ENCODE peak calls at places on chromosomes 12 and 14, in nine cellular contexts. U is neural progenitor cell, X is G401, N is epithelial cell of prostate, S is endothelial cell, E is HAP-1, P is IMR-90, J is pancreas, B is uterus. W is an unnamed sample.
A peak's percentile ranks its signal among the peaks of the same experiment; 100 is the strongest.

GRCh38 chr12:1518763-1519516 is 75.4 kb downstream of the FBXL14 start:
- DNase-seq in U (no peak), X (no peak), N (peak; percentile 87), S (no peak), E (no peak), P (peak; percentile 91), J (no peak), B (no peak), W (no peak)

GRCh38 chr14:39956372-39956771 is 524.1 kb upstream of the FBXO33 start:
- DNase-seq in U (no peak), X (no peak), N (no peak), S (no peak), E (no peak), P (no peak), J (no peak), B (no peak), W (no peak)

GRCh38 chr14:70894868-70895267 is 12.4 kb upstream of the PCNX1 start:
- DNase-seq in U (no peak), X (no peak), N (peak; percentile 40), S (no peak), E (no peak), P (peak; percentile 59), J (no peak), B (no peak), W (no peak)

GRCh38 chr12:42819801-42820200 is 230.3 kb upstream of the PRICKLE1 start:
- DNase-seq in U (no peak), X (no peak), N (no peak), S (no peak), E (peak; percentile 20), P (no peak), J (no peak), B (no peak), W (no peak)

GRCh38 chr14:60637490-60638452 is 11.5 kb downstream of the SIX1 start:
- DNase-seq in U (peak; percentile 79), X (no peak), N (no peak), S (peak; percentile 38), E (no peak), P (peak; percentile 53), J (no peak), B (no peak), W (peak; percentile 59)

GRCh38 chr14:101604228-101604934 is 43.1 kb downstream of the DIO3 start:
- DNase-seq in U (no peak), X (no peak), N (no peak), S (no peak), E (no peak), P (no peak), J (peak; percentile 2), B (no peak), W (no peak)

GRCh38 chr14:79051009-79051710 is 881.0 kb downstream of the NRXN3 start:
- DNase-seq in U (no peak), X (peak; percentile 33), N (no peak), S (no peak), E (no peak), P (no peak), J (no peak), B (no peak), W (no peak)

GRCh38 chr12:120886194-120887018 is 17.8 kb downstream of the SPPL3 start:
- DNase-seq in U (no peak), X (no peak), N (no peak), S (no peak), E (no peak), P (no peak), J (no peak), B (no peak), W (no peak)

GRCh38 chr12:90827567-90827966 is 127.4 kb downstream of the CCER1 start:
- DNase-seq in U (no peak), X (no peak), N (no peak), S (no peak), E (no peak), P (no peak), J (no peak), B (no peak), W (no peak)

GRCh38 chr12:131057722-131058515 is 104.2 kb downstream of the ADGRD1 start:
- DNase-seq in U (no peak), X (no peak), N (no peak), S (no peak), E (no peak), P (no peak), J (no peak), B (no peak), W (no peak)

GRCh38 chr14:25017562-25017961 is 32.4 kb downstream of the STXBP6 start:
- DNase-seq in U (no peak), X (no peak), N (no peak), S (no peak), E (no peak), P (no peak), J (no peak), B (no peak), W (no peak)

GRCh38 chr14:102645746-102646440 is 53.4 kb downstream of the RCOR1 start:
- DNase-seq in U (no peak), X (no peak), N (no peak), S (no peak), E (no peak), P (peak; percentile 23), J (no peak), B (no peak), W (no peak)

GRCh38 chr14:104265918-104266642 is 127.7 kb downstream of the KIF26A start:
- DNase-seq in U (no peak), X (no peak), N (no peak), S (no peak), E (no peak), P (no peak), J (peak; percentile 3), B (no peak), W (no peak)

GRCh38 chr12:39071611-39072010 is 166.2 kb upstream of the CPNE8 start:
- DNase-seq in U (no peak), X (no peak), N (no peak), S (no peak), E (no peak), P (no peak), J (no peak), B (no peak), W (no peak)

GRCh38 chr14:106872619-106873446 is 1346.5 kb downstream of the TMEM121 start:
- DNase-seq in U (no peak), X (peak; percentile 3), N (no peak), S (no peak), E (peak; percentile 84), P (no peak), J (peak; percentile 87), B (no peak), W (no peak)

GRCh38 chr12:3004655-3005565 is 45.7 kb downstream of the TEAD4 start:
- DNase-seq in U (no peak), X (peak; percentile 22), N (no peak), S (no peak), E (no peak), P (no peak), J (peak; percentile 37), B (no peak), W (no peak)

GRCh38 chr12:91774471-91774921 is 371.1 kb downstream of the BTG1 start:
- DNase-seq in U (no peak), X (peak; percentile 75), N (no peak), S (no peak), E (no peak), P (peak; percentile 82), J (peak; percentile 13), B (peak; percentile 36), W (no peak)

GRCh38 chr14:34064349-34064748 is 113.5 kb upstream of the EGLN3 start:
- DNase-seq in U (no peak), X (peak; percentile 39), N (no peak), S (no peak), E (no peak), P (peak; percentile 11), J (no peak), B (peak; percentile 67), W (no peak)

GRCh38 chr12:8890313-8891084 is 23.8 kb upstream of the PHC1 start:
- DNase-seq in U (peak; percentile 71), X (peak; percentile 64), N (no peak), S (peak; percentile 75), E (peak; percentile 81), P (peak; percentile 22), J (peak; percentile 48), B (peak; percentile 46), W (peak; percentile 74)

W was measured in neuronal stem cell.